ENCODE peak calls at places on chromosome 14, in nine cellular contexts. X, I, B, M, P, T, J, H and A are unnamed samples.

GRCh38 chr14:100203962-100204834 is 34.7 kb upstream of the YY1 start:
- DNase-seq in X (no peak), I (no peak), B (no peak), M (no peak), P (no peak), T (no peak), J (peak; percentile 67), H (no peak), A (no peak)

GRCh38 chr14:63174760-63175191 is 29.5 kb upstream of the RHOJ start:
- DNase-seq in X (peak; percentile 96), I (peak; percentile 73), B (no peak), M (peak; percentile 13), P (no peak), T (no peak), J (no peak), H (peak; percentile 51), A (no peak)

GRCh38 chr14:106872619-106873446 is 1346.5 kb downstream of the TMEM121 start:
- DNase-seq in X (no peak), I (no peak), B (no peak), M (no peak), P (peak; percentile 36), T (peak; percentile 86), J (peak; percentile 77), H (peak; percentile 14), A (no peak)

GRCh38 chr14:35779368-35779767 is 29.7 kb downstream of the RALGAPA1 start:
- DNase-seq in X (no peak), I (no peak), B (no peak), M (no peak), P (no peak), T (no peak), J (no peak), H (no peak), A (no peak)

GRCh38 chr14:90557516-90557915 is 160.7 kb downstream of the CALM1 start:
- DNase-seq in X (no peak), I (no peak), B (no peak), M (no peak), P (no peak), T (no peak), J (no peak), H (no peak), A (no peak)

GRCh38 chr14:72169521-72169920 is 237.3 kb downstream of the RGS6 start:
- DNase-seq in X (no peak), I (no peak), B (no peak), M (no peak), P (no peak), T (no peak), J (no peak), H (no peak), A (no peak)

GRCh38 chr14:32702571-32702970 is 236.1 kb upstream of the NPAS3 start:
- DNase-seq in X (peak; percentile 24), I (no peak), B (no peak), M (peak; percentile 69), P (peak; percentile 43), T (no peak), J (peak; percentile 13), H (peak; percentile 26), A (no peak)

GRCh38 chr14:104968541-104969401 is 9.4 kb downstream of the AHNAK2 start:
- DNase-seq in X (peak; percentile 71), I (no peak), B (no peak), M (no peak), P (peak; percentile 52), T (no peak), J (no peak), H (no peak), A (peak; percentile 28)

GRCh38 chr14:20350860-20351259 is 7.4 kb downstream of the PARP2 start:
- DNase-seq in X (peak; percentile 15), I (no peak), B (no peak), M (no peak), P (no peak), T (no peak), J (no peak), H (no peak), A (no peak)

GRCh38 chr14:76768201-76768656 is 7.0 kb downstream of the VASH1 start:
- DNase-seq in X (peak; percentile 69), I (no peak), B (no peak), M (peak; percentile 52), P (peak; percentile 23), T (peak; percentile 69), J (peak; percentile 31), H (peak; percentile 89), A (no peak)

GRCh38 chr14:68977137-68977740 is 1.9 kb downstream of the ACTN1 start:
- DNase-seq in X (no peak), I (no peak), B (no peak), M (no peak), P (peak; percentile 54), T (no peak), J (peak; percentile 29), H (no peak), A (no peak)

GRCh38 chr14:100405752-100406455 is 82.8 kb downstream of the SLC25A47 start:
- DNase-seq in X (no peak), I (no peak), B (no peak), M (no peak), P (no peak), T (no peak), J (peak; percentile 65), H (no peak), A (no peak)

GRCh38 chr14:59320771-59321170 is 132.3 kb downstream of the DAAM1 start:
- DNase-seq in X (no peak), I (no peak), B (no peak), M (no peak), P (no peak), T (no peak), J (no peak), H (no peak), A (no peak)

GRCh38 chr14:33589334-33589733 is 361.5 kb downstream of the EGLN3 start:
- DNase-seq in X (no peak), I (peak; percentile 91), B (peak; percentile 86), M (no peak), P (peak; percentile 51), T (no peak), J (peak; percentile 55), H (no peak), A (no peak)

GRCh38 chr14:94142836-94143235 is 13.4 kb upstream of the IFI27L2 start:
- DNase-seq in X (no peak), I (no peak), B (no peak), M (no peak), P (no peak), T (no peak), J (no peak), H (no peak), A (no peak)

GRCh38 chr14:94143711-94144110 is 14.3 kb upstream of the IFI27L2 start:
- DNase-seq in X (no peak), I (no peak), B (no peak), M (no peak), P (no peak), T (no peak), J (no peak), H (no peak), A (no peak)

GRCh38 chr14:94144765-94145164 is 15.4 kb upstream of the IFI27L2 start:
- DNase-seq in X (no peak), I (no peak), B (no peak), M (peak; percentile 27), P (no peak), T (no peak), J (no peak), H (no peak), A (no peak)

GRCh38 chr14:94142247-94142646 is 12.8 kb upstream of the IFI27L2 start:
- DNase-seq in X (no peak), I (no peak), B (no peak), M (no peak), P (no peak), T (no peak), J (no peak), H (no peak), A (no peak)

DNA sequence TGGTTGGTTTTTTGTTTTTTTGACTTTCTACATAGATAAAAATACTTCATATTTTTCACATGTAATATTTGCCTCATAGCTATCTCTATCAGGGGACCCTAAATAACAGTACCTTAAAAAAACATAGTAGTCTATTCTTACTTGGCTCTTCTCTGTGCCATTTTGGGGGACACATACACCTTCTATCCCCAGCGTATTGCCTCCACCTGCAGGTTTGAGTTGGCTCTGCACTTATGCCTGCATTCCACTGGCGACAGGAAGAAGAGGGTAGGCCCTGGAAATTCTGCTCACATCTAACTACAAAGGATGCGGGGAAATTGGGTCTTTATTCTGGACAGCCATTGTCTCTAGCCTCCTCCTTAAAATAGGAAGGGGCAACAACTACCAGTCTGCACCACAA is 13.8 kb upstream of the IFI27L2 start:
- DNase-seq in X (no peak), I (no peak), B (no peak), M (peak; percentile 62), P (no peak), T (no peak), J (no peak), H (no peak), A (no peak)
- TF ChIP-seq CTCF in X (no peak), I (peak; percentile 51), B (peak; percentile 35), M (peak; percentile 15), P (no peak), T (no peak), J (no peak), H (no peak), A (no peak)

GRCh38 chr14:21902561-21903199 is 229.1 kb upstream of the OR4E1 start:
- DNase-seq in X (peak; percentile 21), I (no peak), B (no peak), M (no peak), P (no peak), T (peak; percentile 30), J (no peak), H (no peak), A (peak; percentile 41)
- TF ChIP-seq CTCF in X (peak; percentile 29), I (no peak), B (no peak), M (no peak), P (no peak), T (peak; percentile 59), J (peak; percentile 7), H (no peak), A (peak; percentile 25)

GRCh38 chr14:93978735-93979134 is 2.4 kb upstream of the ASB2 start:
- DNase-seq in X (no peak), I (no peak), B (no peak), M (no peak), P (no peak), T (no peak), J (no peak), H (no peak), A (no peak)
- TF ChIP-seq CTCF in X (no peak), I (no peak), B (no peak), M (no peak), P (no peak), T (no peak), J (no peak), H (no peak), A (no peak)

DNA sequence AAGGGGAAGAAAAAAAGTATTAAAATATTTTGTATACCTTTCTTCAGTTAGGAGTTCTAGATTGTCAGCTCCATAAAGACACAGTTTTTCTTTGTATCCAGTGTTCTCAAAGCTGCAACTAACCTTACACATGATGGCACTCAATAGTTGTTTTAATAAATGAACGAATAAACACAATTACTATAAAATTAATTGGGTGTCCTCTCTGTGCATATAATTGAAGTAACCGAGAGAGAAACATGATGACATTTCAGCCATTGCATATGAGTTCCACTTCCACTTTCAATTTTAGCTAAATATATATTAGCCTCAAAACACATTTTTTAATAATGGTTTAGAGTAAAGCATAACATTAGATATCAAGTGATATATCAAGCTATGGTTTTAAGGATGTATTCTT is 671.2 kb downstream of the LRFN5 start:
- DNase-seq in X (no peak), I (no peak), B (no peak), M (no peak), P (no peak), T (no peak), J (no peak), H (no peak), A (no peak)
- TF ChIP-seq CTCF in X (no peak), I (no peak), B (no peak), M (no peak), P (no peak), T (no peak), J (no peak), H (no peak), A (no peak)